ENCODE peak calls at places on chromosomes 2 and 18, in ten cellular contexts. E, Z, X, U, G, N, H, P, B and T are unnamed samples.

GRCh38 chr18:11654736-11655604 is 34.1 kb upstream of the GNAL start:
- DNase-seq in X (no peak), N (peak), Z (peak), P (peak), G (peak), H (peak), B (peak), U (peak), E (peak), T (peak)

GRCh38 chr18:50194623-50195532 is at the start of gene MYO5B:
- DNase-seq in P (peak), B (no peak), E (no peak), G (peak), H (peak), X (no peak), U (peak), Z (peak), N (peak), T (no peak)

GRCh38 chr2:12717191-12717987 is 653 bp downstream of the TRIB2 start:
- DNase-seq in X (no peak), U (peak), Z (peak), B (peak), G (peak), N (peak), H (peak), E (peak), P (peak), T (peak)

GRCh38 chr18:76472811-76473210 is 22.2 kb downstream of the ZNF516 start:
- DNase-seq in X (no peak), Z (no peak), E (no peak), U (no peak), G (no peak), N (no peak), P (no peak), H (no peak), B (no peak), T (no peak)

GRCh38 chr2:206150168-206150567 is 9.1 kb downstream of the NDUFS1 start:
- DNase-seq in U (no peak), B (no peak), G (no peak), E (no peak), X (no peak), H (no peak), N (no peak), P (no peak), Z (no peak), T (no peak)

GRCh38 chr2:25159947-25160346 is 8.4 kb downstream of the POMC start:
- DNase-seq in N (peak), H (peak), U (peak), P (no peak), B (no peak), X (no peak), Z (no peak), E (peak), G (no peak), T (no peak)

GRCh38 chr2:201966691-201967388 is 66.8 kb upstream of the FZD7 start:
- DNase-seq in N (peak), U (no peak), H (no peak), Z (no peak), E (no peak), P (no peak), X (no peak), B (no peak), G (no peak), T (no peak)

GRCh38 chr2:109239720-109240119 is 110.7 kb downstream of the SH3RF3 start:
- DNase-seq in Z (no peak), X (peak), P (no peak), B (peak), E (peak), U (peak), G (no peak), H (no peak), N (no peak), T (no peak)

GRCh38 chr2:174931724-174932123 is 73.5 kb downstream of the CHN1 start:
- DNase-seq in N (no peak), G (no peak), E (peak), Z (no peak), H (no peak), X (no peak), B (peak), P (no peak), U (peak), T (no peak)

GRCh38 chr2:105595536-105595935 is 149.2 kb upstream of the NCK2 start:
- DNase-seq in N (no peak), B (no peak), P (no peak), Z (no peak), E (no peak), H (no peak), G (no peak), X (no peak), U (peak), T (no peak)

GRCh38 chr2:88201811-88202169 is 31.6 kb downstream of the THNSL2 start:
- DNase-seq in P (no peak), N (no peak), H (no peak), Z (no peak), U (no peak), X (no peak), G (no peak), B (no peak), E (no peak), T (no peak)

GRCh38 chr2:232707076-232707475 is 9.9 kb downstream of the GIGYF2 start:
- DNase-seq in U (no peak), P (no peak), B (no peak), N (no peak), H (no peak), G (no peak), Z (no peak), E (no peak), X (no peak), T (no peak)

GRCh38 chr2:127811397-127811860 is 458 bp upstream of the WDR33 start:
- DNase-seq in H (no peak), X (peak), U (no peak), P (no peak), Z (peak), B (no peak), E (peak), N (no peak), G (peak), T (no peak)

GRCh38 chr2:10712186-10712809 is 9.1 kb upstream of the ATP6V1C2 start:
- DNase-seq in B (no peak), H (no peak), P (no peak), U (no peak), G (no peak), X (no peak), Z (no peak), N (no peak), E (no peak), T (no peak)

GRCh38 chr2:32865399-32866068 is 81.2 kb upstream of the LTBP1 start:
- DNase-seq in Z (no peak), X (no peak), P (no peak), U (peak), E (peak), B (peak), N (no peak), G (no peak), H (no peak), T (no peak)

GRCh38 chr2:63840081-63840784 is 1.5 kb upstream of the UGP2 start:
- DNase-seq in E (no peak), N (no peak), U (peak), Z (peak), X (no peak), P (peak), H (no peak), B (peak), G (no peak), T (no peak)

GRCh38 chr2:202238234-202239197 is at the start of gene SUMO1:
- DNase-seq in P (peak), E (peak), G (peak), N (peak), B (peak), Z (peak), H (peak), X (peak), U (peak), T (peak)

GRCh38 chr2:165162466-165162865 is 41.4 kb downstream of the SCN3A start:
- DNase-seq in G (no peak), H (no peak), Z (no peak), P (no peak), E (no peak), N (no peak), X (no peak), U (no peak), B (no peak), T (no peak)

GRCh38 chr2:165163771-165164170 is 40.1 kb downstream of the SCN3A start:
- DNase-seq in H (no peak), X (no peak), E (peak), P (no peak), U (no peak), G (no peak), B (no peak), Z (no peak), N (no peak), T (no peak)

GRCh38 chr2:165164201-165164600 is 39.6 kb downstream of the SCN3A start:
- DNase-seq in Z (no peak), E (no peak), P (no peak), H (no peak), B (no peak), G (no peak), U (no peak), N (no peak), X (no peak), T (no peak)

GRCh38 chr2:165157160-165157559 is 46.7 kb downstream of the SCN3A start:
- DNase-seq in Z (no peak), U (no peak), E (no peak), G (no peak), N (no peak), H (no peak), B (no peak), X (no peak), P (no peak), T (no peak)

GRCh38 chr2:165161510-165161909 is 42.3 kb downstream of the SCN3A start:
- DNase-seq in E (peak), N (no peak), U (no peak), B (peak), G (no peak), P (no peak), Z (no peak), H (no peak), X (no peak), T (no peak)
- TF ChIP-seq CTCF in E (no peak), N (no peak), U (no peak), B (no peak), G (no peak), P (no peak), Z (no peak), H (no peak), X (no peak), T (no peak)

GRCh38 chr2:7083580-7084509 is 166.6 kb downstream of the RNF144A start:
- DNase-seq in B (peak), P (peak), E (peak), G (no peak), Z (no peak), U (no peak), N (peak), H (peak), X (no peak), T (no peak)
- TF ChIP-seq CTCF in B (peak), P (peak), E (peak), G (peak), Z (peak), U (peak), N (peak), H (peak), X (peak), T (no peak)

DNA sequence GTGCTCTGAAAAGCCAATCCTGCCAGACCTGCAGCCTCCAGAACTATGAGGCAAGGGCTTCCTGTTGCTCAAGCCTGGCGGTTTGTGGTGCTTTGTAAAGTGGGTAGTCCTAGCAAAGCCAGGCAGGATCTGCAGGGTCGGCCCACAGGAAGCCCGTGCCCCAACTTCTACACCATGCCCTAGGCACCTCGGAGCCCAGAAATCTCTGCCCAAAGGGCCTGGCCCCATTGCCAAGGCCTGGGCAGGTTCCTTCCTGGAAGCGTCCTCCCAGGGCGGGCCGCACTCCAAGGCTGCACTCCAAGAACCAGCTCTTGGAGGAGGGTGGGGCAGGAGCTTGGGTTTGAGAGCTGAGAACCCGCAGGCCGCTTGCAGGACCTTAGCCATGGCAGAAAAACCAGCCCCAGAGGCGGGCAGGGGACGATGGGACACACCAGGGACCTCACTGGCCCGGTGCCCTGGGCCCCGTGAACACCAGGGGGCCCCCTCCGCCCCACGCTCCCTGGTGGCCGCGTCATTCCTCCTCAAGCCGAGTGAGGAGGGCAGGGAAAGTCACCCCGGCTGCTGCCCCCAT is 37.2 kb upstream of the ID2 start:
- DNase-seq in E (peak), G (peak), X (no peak), P (no peak), H (no peak), Z (peak), N (no peak), U (no peak), B (peak), T (no peak)
- TF ChIP-seq CTCF in E (no peak), G (peak), X (peak), P (no peak), H (peak), Z (no peak), N (peak), U (no peak), B (no peak), T (no peak)

DNA sequence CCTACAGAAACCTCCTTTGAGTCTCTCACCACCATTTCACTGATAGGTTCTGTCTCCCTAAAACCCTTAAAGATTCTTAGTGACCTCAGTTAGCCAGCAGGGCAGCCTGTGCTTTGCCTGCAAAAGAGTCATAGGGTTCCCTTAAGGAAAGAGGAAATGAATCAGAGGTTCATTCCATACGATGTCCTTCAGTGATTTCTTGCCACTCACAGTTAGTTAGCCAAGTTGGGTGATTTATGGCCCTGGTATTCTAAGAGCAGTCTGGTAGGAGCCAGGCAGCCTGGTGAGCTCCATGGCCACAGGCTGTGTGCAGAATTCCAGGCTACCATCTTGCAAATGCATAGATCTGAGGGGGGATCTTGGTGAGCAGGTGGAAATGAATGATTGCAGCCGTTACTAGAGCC is 18.7 kb upstream of the CCBE1 start:
- DNase-seq in H (no peak), N (no peak), G (no peak), P (no peak), Z (no peak), U (peak), B (peak), X (no peak), E (peak), T (no peak)
- TF ChIP-seq CTCF in H (no peak), N (no peak), G (no peak), P (no peak), Z (no peak), U (no peak), B (peak), X (no peak), E (peak), T (no peak)

DNA sequence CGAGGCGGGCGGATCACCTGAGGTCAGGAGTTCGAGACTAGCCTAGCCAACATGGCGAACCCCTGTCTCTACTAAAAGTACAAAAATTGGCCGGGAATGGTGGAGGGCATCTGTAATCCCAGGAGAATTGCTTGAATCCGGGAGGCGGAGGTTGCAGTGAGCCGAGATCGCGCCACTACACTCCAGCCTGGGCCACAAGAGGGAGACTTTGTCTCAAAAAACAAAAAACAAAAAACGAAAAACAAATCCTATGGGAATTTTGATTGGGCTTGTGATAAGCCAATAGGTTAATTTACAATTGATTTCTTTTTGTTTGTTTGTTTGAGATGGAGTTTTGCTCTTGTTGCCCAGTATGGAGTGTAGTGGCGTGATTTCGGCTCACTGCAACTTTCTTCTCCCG is 24.2 kb upstream of the TOGARAM2 start:
- DNase-seq in U (no peak), G (no peak), H (no peak), B (peak), X (no peak), Z (no peak), P (no peak), N (peak), E (peak), T (no peak)
- TF ChIP-seq CTCF in U (peak), G (peak), H (peak), B (peak), X (peak), Z (no peak), P (no peak), N (peak), E (peak), T (no peak)

GRCh38 chr2:20350753-20351554 is at the start of gene PUM2:
- DNase-seq in H (peak), P (peak), N (peak), G (peak), X (peak), U (peak), E (peak), Z (peak), B (peak), T (peak)
- TF ChIP-seq CTCF in H (no peak), P (peak), N (no peak), G (peak), X (no peak), U (no peak), E (no peak), Z (no peak), B (peak), T (no peak)

GRCh38 chr18:35837922-35838496 is 134.5 kb upstream of the RMP24 start:
- DNase-seq in E (no peak), U (no peak), X (no peak), P (no peak), N (no peak), G (no peak), Z (no peak), H (no peak), B (no peak), T (no peak)
- TF ChIP-seq CTCF in E (no peak), U (no peak), X (no peak), P (no peak), N (no peak), G (no peak), Z (no peak), H (no peak), B (no peak), T (no peak)